ENCODE peak calls at places on chromosomes 3 and 15, in nine cellular contexts. S, L, M, A, R, C, X, I and Z are unnamed samples.

GRCh38 chr3:72123908-72124441 is 339.0 kb upstream of the PROK2 start:
- DNase-seq in S (no peak), L (no peak), M (no peak), A (peak), R (no peak), C (peak), X (peak), I (peak), Z (no peak)

GRCh38 chr15:92161039-92161670 is 232.5 kb upstream of the ST8SIA2 start:
- DNase-seq in S (no peak), L (no peak), M (no peak), A (no peak), R (no peak), C (no peak), X (no peak), I (no peak), Z (no peak)

GRCh38 chr15:53520867-53521525 is 238.5 kb downstream of the WDR72 start:
- DNase-seq in S (peak), L (no peak), M (no peak), A (no peak), R (no peak), C (no peak), X (no peak), I (no peak), Z (no peak)

GRCh38 chr3:45026038-45026437 is at the start of gene CLEC3B:
- DNase-seq in S (peak), L (no peak), M (no peak), A (peak), R (no peak), C (no peak), X (no peak), I (no peak), Z (no peak)

GRCh38 chr3:107938128-107938527 is 152.7 kb downstream of the CD47 start:
- DNase-seq in S (peak), L (no peak), M (no peak), A (no peak), R (no peak), C (peak), X (no peak), I (no peak), Z (no peak)

GRCh38 chr15:78396976-78397375 is 41.0 kb upstream of the IREB2 start:
- DNase-seq in S (no peak), L (no peak), M (no peak), A (peak), R (no peak), C (no peak), X (peak), I (no peak), Z (no peak)

GRCh38 chr15:39946862-39947261 is 12.9 kb downstream of the EIF2AK4 start:
- DNase-seq in S (no peak), L (no peak), M (no peak), A (no peak), R (no peak), C (no peak), X (no peak), I (no peak), Z (no peak)

GRCh38 chr3:163071684-163072083 is 1575.1 kb downstream of the OTOL1 start:
- DNase-seq in S (no peak), L (no peak), M (no peak), A (no peak), R (no peak), C (no peak), X (no peak), I (no peak), Z (no peak)

GRCh38 chr15:100725121-100726069 is 123.0 kb downstream of the ASB7 start:
- DNase-seq in S (no peak), L (no peak), M (no peak), A (no peak), R (no peak), C (peak), X (no peak), I (peak), Z (no peak)

GRCh38 chr15:101320501-101321052 is 25.5 kb upstream of the SNRPA1 start:
- DNase-seq in S (no peak), L (peak), M (peak), A (no peak), R (peak), C (no peak), X (peak), I (peak), Z (peak)

GRCh38 chr3:11764931-11765363 is 81.7 kb downstream of the TAMM41 start:
- DNase-seq in S (no peak), L (no peak), M (no peak), A (no peak), R (no peak), C (peak), X (no peak), I (peak), Z (no peak)

GRCh38 chr3:65497846-65498245 is 540.9 kb downstream of the MAGI1 start:
- DNase-seq in S (peak), L (no peak), M (no peak), A (no peak), R (no peak), C (no peak), X (no peak), I (no peak), Z (no peak)

GRCh38 chr15:71532994-71533393 is 277.4 kb upstream of the NR2E3 start:
- DNase-seq in S (peak), L (no peak), M (no peak), A (no peak), R (no peak), C (peak), X (no peak), I (no peak), Z (no peak)